ENCODE peak calls at places on chromosomes 2 and 18, in nine cellular contexts. V is tibial artery; N is OCI-LY7; E is H9; I is heart left ventricle; Y is activated CD8-positive, alpha-beta T cell treated with anti-CD3 and anti-CD28 coated beads for 36 hours; P is astrocyte of the spinal cord; K is psoas muscle; M is A549. R is an unnamed sample.

GRCh38 chr2:70965506-70965905 is 12.9 kb upstream of the ANKRD53 start:
- DNase-seq in E (peak; percentile 6), Y (no peak), V (no peak), K (no peak), M (no peak), P (no peak), I (no peak), N (no peak), R (no peak)

GRCh38 chr2:174124171-174124570 is 124.2 kb downstream of the OLA1 start:
- DNase-seq in Y (no peak), M (no peak), I (no peak), V (no peak), E (peak; percentile 43), P (no peak), K (no peak), N (no peak), R (no peak)

GRCh38 chr2:187575081-187576067 is 21.1 kb upstream of the TFPI start:
- DNase-seq in M (no peak), N (no peak), E (no peak), K (no peak), V (no peak), I (no peak), P (peak; percentile 62), Y (no peak), R (no peak)

GRCh38 chr2:3533836-3534235 is 14.5 kb upstream of the ADI1 start:
- DNase-seq in E (peak; percentile 65), M (no peak), K (no peak), I (peak; percentile 21), Y (no peak), N (no peak), P (no peak), V (no peak), R (no peak)

GRCh38 chr2:230410861-230411464 is 5.0 kb upstream of the SP100 start:
- DNase-seq in I (no peak), M (no peak), K (no peak), Y (no peak), E (no peak), N (no peak), P (no peak), V (no peak), R (peak; percentile 22)

GRCh38 chr18:60193780-60194179 is 178.8 kb downstream of the MC4R start:
- DNase-seq in V (no peak), Y (no peak), E (no peak), K (no peak), P (no peak), I (no peak), M (no peak), N (no peak), R (no peak)

GRCh38 chr2:144211065-144211464 is 308.9 kb downstream of the ZEB2 start:
- DNase-seq in P (no peak), E (no peak), N (no peak), V (no peak), M (no peak), K (no peak), Y (no peak), I (no peak), R (no peak)

GRCh38 chr2:170812716-170813585 is 3.7 kb upstream of the GAD1 start:
- DNase-seq in M (peak; percentile 53), I (peak; percentile 74), P (peak; percentile 86), V (no peak), E (peak; percentile 44), Y (no peak), N (peak; percentile 85), K (no peak), R (peak; percentile 67)

GRCh38 chr2:57862153-57862552 is 184.5 kb upstream of the VRK2 start:
- DNase-seq in P (no peak), V (no peak), N (no peak), M (peak; percentile 30), K (no peak), Y (no peak), E (no peak), I (no peak), R (no peak)

GRCh38 chr2:20509766-20510490 is 63.1 kb downstream of the RHOB start:
- DNase-seq in I (no peak), E (peak; percentile 92), P (no peak), V (no peak), N (no peak), Y (no peak), M (no peak), K (no peak), R (no peak)

GRCh38 chr2:14632133-14632936 is at the start of gene LRATD1:
- DNase-seq in P (peak; percentile 86), K (peak; percentile 86), Y (no peak), E (peak; percentile 94), I (peak; percentile 88), N (no peak), V (peak; percentile 43), M (peak; percentile 27), R (peak; percentile 32)

GRCh38 chr2:237878321-237879057 is 19.1 kb downstream of the RAMP1 start:
- DNase-seq in V (peak; percentile 16), Y (no peak), I (no peak), N (no peak), E (no peak), M (no peak), P (no peak), K (peak; percentile 42), R (no peak)

GRCh38 chr2:161238559-161239415 is 69.4 kb upstream of the PSMD14 start:
- DNase-seq in P (peak; percentile 39), I (peak; percentile 44), M (peak; percentile 8), K (peak; percentile 75), N (peak; percentile 35), Y (peak; percentile 76), V (peak; percentile 59), E (peak; percentile 89), R (peak; percentile 67)

GRCh38 chr2:203280428-203281064 is 41.7 kb downstream of the CYP20A1 start:
- DNase-seq in V (no peak), N (no peak), I (no peak), M (no peak), E (no peak), K (no peak), P (peak; percentile 85), Y (no peak), R (no peak)

GRCh38 chr2:133641497-133641896 is 73.2 kb upstream of the NCKAP5 start:
- DNase-seq in V (no peak), E (peak; percentile 56), Y (no peak), I (peak; percentile 10), N (no peak), M (no peak), K (no peak), P (no peak), R (no peak)

GRCh38 chr18:35024965-35025364 is 16.2 kb upstream of the MAPRE2 start:
- DNase-seq in M (no peak), K (peak; percentile 68), P (peak; percentile 69), V (peak; percentile 82), E (no peak), N (no peak), Y (no peak), I (peak; percentile 82), R (no peak)

DNA sequence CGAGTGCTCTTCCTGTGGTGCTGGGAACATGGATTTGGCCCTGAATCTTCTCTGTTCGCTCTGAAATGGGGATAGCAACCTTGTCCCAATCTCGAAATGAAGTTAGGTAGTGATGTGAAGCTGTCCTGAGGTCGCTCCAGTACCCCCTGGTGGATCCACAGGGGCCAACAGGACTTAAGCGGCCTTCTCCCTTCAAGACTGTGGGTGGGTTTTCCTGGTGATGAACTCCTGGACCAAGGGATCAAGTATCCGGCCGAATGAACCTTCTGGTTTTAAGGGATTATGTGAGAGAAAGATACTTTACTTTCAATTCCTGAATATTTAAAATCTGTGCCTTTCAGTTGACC is 156.5 kb downstream of the NAPG start:
- DNase-seq in Y (no peak), N (peak; percentile 13), P (no peak), I (no peak), E (no peak), M (no peak), K (no peak), V (no peak), R (no peak)
- TF ChIP-seq CTCF in Y (no peak), N (peak; percentile 54), P (no peak), I (no peak), E (peak; percentile 47), M (no peak), K (no peak), V (no peak), R (no peak)

DNA sequence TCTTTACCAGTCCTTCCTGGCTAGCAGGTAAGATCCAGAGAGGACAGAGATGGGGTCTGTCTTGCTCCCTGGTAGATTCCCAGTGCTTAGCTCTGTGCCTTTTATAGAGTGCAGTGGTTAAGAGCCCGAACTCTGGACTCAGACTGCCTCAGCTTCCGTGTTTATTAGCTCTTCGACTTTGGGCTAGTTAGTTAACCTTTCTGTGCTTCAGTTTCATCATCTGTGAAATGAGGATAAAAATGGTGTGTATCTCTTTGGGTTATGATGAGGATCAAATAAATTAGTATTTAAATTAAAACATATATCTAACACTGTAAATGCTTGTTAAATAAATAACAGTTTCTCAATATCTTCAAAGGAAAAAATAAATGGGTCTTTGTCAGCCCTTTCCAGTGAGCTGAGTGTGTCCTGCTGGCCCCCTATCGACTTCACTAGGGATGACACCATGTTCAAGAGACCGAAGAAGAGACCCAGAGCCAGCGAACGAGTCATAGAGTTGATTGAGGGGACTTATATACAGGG is 38.2 kb downstream of the CERS6 start:
- DNase-seq in N (no peak), I (no peak), M (peak; percentile 13), K (no peak), P (no peak), Y (peak; percentile 33), V (no peak), E (peak; percentile 54), R (no peak)
- TF ChIP-seq CTCF in N (peak; percentile 51), I (no peak), M (peak; percentile 30), K (no peak), P (peak; percentile 27), Y (no peak), V (no peak), E (peak; percentile 75), R (no peak)

GRCh38 chr2:235303499-235304291 is 190.1 kb upstream of the AGAP1 start:
- DNase-seq in E (no peak), K (no peak), Y (no peak), N (no peak), I (no peak), P (no peak), V (no peak), M (no peak), R (no peak)
- TF ChIP-seq CTCF in E (peak; percentile 66), K (no peak), Y (no peak), N (peak; percentile 28), I (no peak), P (no peak), V (no peak), M (peak; percentile 17), R (no peak)

GRCh38 chr2:50620783-50621182 is 411.1 kb downstream of the NRXN1 start:
- DNase-seq in V (no peak), M (no peak), E (peak; percentile 30), K (no peak), P (no peak), I (no peak), Y (no peak), N (no peak), R (no peak)
- TF ChIP-seq CTCF in V (no peak), M (no peak), E (peak; percentile 38), K (no peak), P (no peak), I (no peak), Y (no peak), N (no peak), R (no peak)